ENCODE peak calls at places on chromosome 5, in seven cellular contexts. One of them, this sample, is unnamed.

GRCh38 chr5:173916233-173916632 is 28.1 kb downstream of the CPEB4 start:
- DNase-seq in NCI-H2029: no peak
- DNase-seq in NCI-H2081: no peak
- DNase-seq in activated CD4-positive, alpha-beta T cell treated with anti-CD3 and anti-CD28 coated beads for 24 hours: no peak
- DNase-seq in activated naive CD8-positive, alpha-beta T cell treated with anti-CD3 and anti-CD28 coated beads, Interleukin-2, amount 50 U/mL, for 24 hours: no peak
- DNase-seq in cardiac muscle cell: no peak
- DNase-seq in activated T-helper 1 cell treated with Interleukin-2 at 50 U/mL for 16 hours: no peak
- DNase-seq in this sample: no peak

GRCh38 chr5:64834037-64834436 is 65.3 kb downstream of the CWC27 start:
- DNase-seq in NCI-H2081: no peak
- DNase-seq in activated naive CD8-positive, alpha-beta T cell treated with anti-CD3 and anti-CD28 coated beads, Interleukin-2, amount 50 U/mL, for 24 hours: no peak
- DNase-seq in activated T-helper 1 cell treated with Interleukin-2 at 50 U/mL for 16 hours: no peak
- DNase-seq in NCI-H2029: no peak
- DNase-seq in cardiac muscle cell: peak; percentile 35
- DNase-seq in activated CD4-positive, alpha-beta T cell treated with anti-CD3 and anti-CD28 coated beads for 24 hours: no peak
- DNase-seq in this sample: no peak

GRCh38 chr5:73822989-73823339 is 197.0 kb downstream of the ARHGEF28 start:
- DNase-seq in activated naive CD8-positive, alpha-beta T cell treated with anti-CD3 and anti-CD28 coated beads, Interleukin-2, amount 50 U/mL, for 24 hours: no peak
- DNase-seq in activated T-helper 1 cell treated with Interleukin-2 at 50 U/mL for 16 hours: no peak
- DNase-seq in cardiac muscle cell: peak; percentile 17
- DNase-seq in NCI-H2081: no peak
- DNase-seq in activated CD4-positive, alpha-beta T cell treated with anti-CD3 and anti-CD28 coated beads for 24 hours: no peak
- DNase-seq in NCI-H2029: peak; percentile 27
- DNase-seq in this sample: no peak

GRCh38 chr5:135551593-135552447 is 16.1 kb upstream of the NEUROG1 start:
- DNase-seq in activated naive CD8-positive, alpha-beta T cell treated with anti-CD3 and anti-CD28 coated beads, Interleukin-2, amount 50 U/mL, for 24 hours: peak; percentile 67
- DNase-seq in activated CD4-positive, alpha-beta T cell treated with anti-CD3 and anti-CD28 coated beads for 24 hours: peak; percentile 33
- DNase-seq in activated T-helper 1 cell treated with Interleukin-2 at 50 U/mL for 16 hours: no peak
- DNase-seq in NCI-H2081: peak; percentile 56
- DNase-seq in cardiac muscle cell: peak; percentile 83
- DNase-seq in NCI-H2029: peak; percentile 62
- DNase-seq in this sample: peak; percentile 57

GRCh38 chr5:26847041-26847736 is 191.2 kb downstream of the CDH9 start:
- DNase-seq in activated T-helper 1 cell treated with Interleukin-2 at 50 U/mL for 16 hours: no peak
- DNase-seq in activated naive CD8-positive, alpha-beta T cell treated with anti-CD3 and anti-CD28 coated beads, Interleukin-2, amount 50 U/mL, for 24 hours: no peak
- DNase-seq in NCI-H2081: no peak
- DNase-seq in cardiac muscle cell: no peak
- DNase-seq in NCI-H2029: peak; percentile 11
- DNase-seq in activated CD4-positive, alpha-beta T cell treated with anti-CD3 and anti-CD28 coated beads for 24 hours: no peak
- DNase-seq in this sample: no peak

GRCh38 chr5:9344751-9345240 is 201.1 kb downstream of the SEMA5A start:
- DNase-seq in NCI-H2029: no peak
- DNase-seq in activated T-helper 1 cell treated with Interleukin-2 at 50 U/mL for 16 hours: no peak
- DNase-seq in activated CD4-positive, alpha-beta T cell treated with anti-CD3 and anti-CD28 coated beads for 24 hours: no peak
- DNase-seq in activated naive CD8-positive, alpha-beta T cell treated with anti-CD3 and anti-CD28 coated beads, Interleukin-2, amount 50 U/mL, for 24 hours: no peak
- DNase-seq in NCI-H2081: no peak
- DNase-seq in cardiac muscle cell: no peak
- DNase-seq in this sample: no peak

GRCh38 chr5:99320461-99320860 is 391.7 kb upstream of the CHD1 start:
- DNase-seq in cardiac muscle cell: no peak
- DNase-seq in NCI-H2029: no peak
- DNase-seq in activated T-helper 1 cell treated with Interleukin-2 at 50 U/mL for 16 hours: no peak
- DNase-seq in activated CD4-positive, alpha-beta T cell treated with anti-CD3 and anti-CD28 coated beads for 24 hours: no peak
- DNase-seq in activated naive CD8-positive, alpha-beta T cell treated with anti-CD3 and anti-CD28 coated beads, Interleukin-2, amount 50 U/mL, for 24 hours: no peak
- DNase-seq in NCI-H2081: no peak
- DNase-seq in this sample: no peak

GRCh38 chr5:98657559-98657958 is 115.9 kb upstream of the RGMB start:
- DNase-seq in cardiac muscle cell: no peak
- DNase-seq in NCI-H2081: no peak
- DNase-seq in NCI-H2029: no peak
- DNase-seq in activated CD4-positive, alpha-beta T cell treated with anti-CD3 and anti-CD28 coated beads for 24 hours: no peak
- DNase-seq in activated naive CD8-positive, alpha-beta T cell treated with anti-CD3 and anti-CD28 coated beads, Interleukin-2, amount 50 U/mL, for 24 hours: no peak
- DNase-seq in activated T-helper 1 cell treated with Interleukin-2 at 50 U/mL for 16 hours: no peak
- DNase-seq in this sample: no peak

GRCh38 chr5:32710335-32710858 is 724 bp upstream of the NPR3 start:
- DNase-seq in activated naive CD8-positive, alpha-beta T cell treated with anti-CD3 and anti-CD28 coated beads, Interleukin-2, amount 50 U/mL, for 24 hours: peak; percentile 13
- DNase-seq in activated T-helper 1 cell treated with Interleukin-2 at 50 U/mL for 16 hours: no peak
- DNase-seq in cardiac muscle cell: no peak
- DNase-seq in NCI-H2081: no peak
- DNase-seq in activated CD4-positive, alpha-beta T cell treated with anti-CD3 and anti-CD28 coated beads for 24 hours: no peak
- DNase-seq in NCI-H2029: no peak
- DNase-seq in this sample: peak; percentile 48

GRCh38 chr5:10679336-10679988 is 81.6 kb downstream of the DAP start:
- DNase-seq in activated T-helper 1 cell treated with Interleukin-2 at 50 U/mL for 16 hours: no peak
- DNase-seq in cardiac muscle cell: no peak
- DNase-seq in activated CD4-positive, alpha-beta T cell treated with anti-CD3 and anti-CD28 coated beads for 24 hours: no peak
- DNase-seq in activated naive CD8-positive, alpha-beta T cell treated with anti-CD3 and anti-CD28 coated beads, Interleukin-2, amount 50 U/mL, for 24 hours: no peak
- DNase-seq in NCI-H2029: no peak
- DNase-seq in NCI-H2081: no peak
- DNase-seq in this sample: no peak

GRCh38 chr5:76180817-76181805 is 97.9 kb downstream of the SV2C start:
- DNase-seq in activated T-helper 1 cell treated with Interleukin-2 at 50 U/mL for 16 hours: no peak
- DNase-seq in activated naive CD8-positive, alpha-beta T cell treated with anti-CD3 and anti-CD28 coated beads, Interleukin-2, amount 50 U/mL, for 24 hours: peak; percentile 4
- DNase-seq in NCI-H2029: no peak
- DNase-seq in cardiac muscle cell: no peak
- DNase-seq in activated CD4-positive, alpha-beta T cell treated with anti-CD3 and anti-CD28 coated beads for 24 hours: no peak
- DNase-seq in NCI-H2081: no peak
- DNase-seq in this sample: no peak

GRCh38 chr5:126619781-126620180 is 19.0 kb downstream of the PHAX start:
- DNase-seq in activated naive CD8-positive, alpha-beta T cell treated with anti-CD3 and anti-CD28 coated beads, Interleukin-2, amount 50 U/mL, for 24 hours: no peak
- DNase-seq in NCI-H2029: no peak
- DNase-seq in cardiac muscle cell: no peak
- DNase-seq in activated T-helper 1 cell treated with Interleukin-2 at 50 U/mL for 16 hours: no peak
- DNase-seq in NCI-H2081: no peak
- DNase-seq in activated CD4-positive, alpha-beta T cell treated with anti-CD3 and anti-CD28 coated beads for 24 hours: no peak
- DNase-seq in this sample: no peak

GRCh38 chr5:42653705-42654104 is 102.9 kb upstream of the CCDC152 start:
- DNase-seq in activated naive CD8-positive, alpha-beta T cell treated with anti-CD3 and anti-CD28 coated beads, Interleukin-2, amount 50 U/mL, for 24 hours: no peak
- DNase-seq in NCI-H2029: no peak
- DNase-seq in activated T-helper 1 cell treated with Interleukin-2 at 50 U/mL for 16 hours: no peak
- DNase-seq in NCI-H2081: no peak
- DNase-seq in cardiac muscle cell: no peak
- DNase-seq in activated CD4-positive, alpha-beta T cell treated with anti-CD3 and anti-CD28 coated beads for 24 hours: no peak
- DNase-seq in this sample: no peak

GRCh38 chr5:137147346-137147745 is 351.8 kb downstream of the SPOCK1 start:
- DNase-seq in activated CD4-positive, alpha-beta T cell treated with anti-CD3 and anti-CD28 coated beads for 24 hours: no peak
- DNase-seq in activated naive CD8-positive, alpha-beta T cell treated with anti-CD3 and anti-CD28 coated beads, Interleukin-2, amount 50 U/mL, for 24 hours: no peak
- DNase-seq in NCI-H2029: no peak
- DNase-seq in cardiac muscle cell: no peak
- DNase-seq in NCI-H2081: no peak
- DNase-seq in activated T-helper 1 cell treated with Interleukin-2 at 50 U/mL for 16 hours: no peak
- DNase-seq in this sample: no peak

GRCh38 chr5:82347213-82347947 is 69.2 kb upstream of the RPS23 start:
- DNase-seq in cardiac muscle cell: peak; percentile 62
- DNase-seq in NCI-H2029: no peak
- DNase-seq in activated naive CD8-positive, alpha-beta T cell treated with anti-CD3 and anti-CD28 coated beads, Interleukin-2, amount 50 U/mL, for 24 hours: no peak
- DNase-seq in activated CD4-positive, alpha-beta T cell treated with anti-CD3 and anti-CD28 coated beads for 24 hours: no peak
- DNase-seq in activated T-helper 1 cell treated with Interleukin-2 at 50 U/mL for 16 hours: no peak
- DNase-seq in NCI-H2081: no peak
- DNase-seq in this sample: peak; percentile 52

GRCh38 chr5:73747696-73748380 is 121.8 kb downstream of the ARHGEF28 start:
- DNase-seq in activated naive CD8-positive, alpha-beta T cell treated with anti-CD3 and anti-CD28 coated beads, Interleukin-2, amount 50 U/mL, for 24 hours: no peak
- DNase-seq in NCI-H2081: no peak
- DNase-seq in activated T-helper 1 cell treated with Interleukin-2 at 50 U/mL for 16 hours: no peak
- DNase-seq in NCI-H2029: no peak
- DNase-seq in activated CD4-positive, alpha-beta T cell treated with anti-CD3 and anti-CD28 coated beads for 24 hours: no peak
- DNase-seq in cardiac muscle cell: peak; percentile 20
- DNase-seq in this sample: no peak

GRCh38 chr5:5887818-5888217 is 465.3 kb downstream of the ICE1 start:
- DNase-seq in NCI-H2081: no peak
- DNase-seq in activated naive CD8-positive, alpha-beta T cell treated with anti-CD3 and anti-CD28 coated beads, Interleukin-2, amount 50 U/mL, for 24 hours: no peak
- DNase-seq in activated CD4-positive, alpha-beta T cell treated with anti-CD3 and anti-CD28 coated beads for 24 hours: no peak
- DNase-seq in activated T-helper 1 cell treated with Interleukin-2 at 50 U/mL for 16 hours: no peak
- DNase-seq in NCI-H2029: no peak
- DNase-seq in cardiac muscle cell: no peak
- DNase-seq in this sample: no peak

GRCh38 chr5:1656271-1656975 is 132.7 kb upstream of the LPCAT1 start:
- DNase-seq in cardiac muscle cell: no peak
- DNase-seq in activated T-helper 1 cell treated with Interleukin-2 at 50 U/mL for 16 hours: no peak
- DNase-seq in activated naive CD8-positive, alpha-beta T cell treated with anti-CD3 and anti-CD28 coated beads, Interleukin-2, amount 50 U/mL, for 24 hours: no peak
- DNase-seq in activated CD4-positive, alpha-beta T cell treated with anti-CD3 and anti-CD28 coated beads for 24 hours: no peak
- DNase-seq in NCI-H2029: no peak
- DNase-seq in NCI-H2081: no peak
- DNase-seq in this sample: peak; percentile 22

GRCh38 chr5:102902647-102903046 is 147.5 kb downstream of the PAM start:
- DNase-seq in activated T-helper 1 cell treated with Interleukin-2 at 50 U/mL for 16 hours: no peak
- DNase-seq in cardiac muscle cell: no peak
- DNase-seq in NCI-H2081: no peak
- DNase-seq in activated CD4-positive, alpha-beta T cell treated with anti-CD3 and anti-CD28 coated beads for 24 hours: no peak
- DNase-seq in activated naive CD8-positive, alpha-beta T cell treated with anti-CD3 and anti-CD28 coated beads, Interleukin-2, amount 50 U/mL, for 24 hours: no peak
- DNase-seq in NCI-H2029: peak; percentile 30
- DNase-seq in this sample: no peak

GRCh38 chr5:132695956-132696355 is 22.2 kb downstream of the IL4 start:
- DNase-seq in cardiac muscle cell: no peak
- DNase-seq in activated CD4-positive, alpha-beta T cell treated with anti-CD3 and anti-CD28 coated beads for 24 hours: no peak
- DNase-seq in activated naive CD8-positive, alpha-beta T cell treated with anti-CD3 and anti-CD28 coated beads, Interleukin-2, amount 50 U/mL, for 24 hours: no peak
- DNase-seq in NCI-H2081: no peak
- DNase-seq in activated T-helper 1 cell treated with Interleukin-2 at 50 U/mL for 16 hours: no peak
- DNase-seq in NCI-H2029: no peak
- DNase-seq in this sample: no peak

GRCh38 chr5:133744030-133744645 is 131.8 kb upstream of the FSTL4 start:
- DNase-seq in activated CD4-positive, alpha-beta T cell treated with anti-CD3 and anti-CD28 coated beads for 24 hours: no peak
- DNase-seq in activated T-helper 1 cell treated with Interleukin-2 at 50 U/mL for 16 hours: no peak
- DNase-seq in activated naive CD8-positive, alpha-beta T cell treated with anti-CD3 and anti-CD28 coated beads, Interleukin-2, amount 50 U/mL, for 24 hours: no peak
- DNase-seq in cardiac muscle cell: no peak
- DNase-seq in NCI-H2029: no peak
- DNase-seq in NCI-H2081: no peak
- DNase-seq in this sample: no peak

GRCh38 chr5:72452515-72453259 is 54.5 kb downstream of the ZNF366 start:
- DNase-seq in NCI-H2081: no peak
- DNase-seq in activated naive CD8-positive, alpha-beta T cell treated with anti-CD3 and anti-CD28 coated beads, Interleukin-2, amount 50 U/mL, for 24 hours: no peak
- DNase-seq in activated T-helper 1 cell treated with Interleukin-2 at 50 U/mL for 16 hours: no peak
- DNase-seq in NCI-H2029: no peak
- DNase-seq in cardiac muscle cell: peak; percentile 99
- DNase-seq in activated CD4-positive, alpha-beta T cell treated with anti-CD3 and anti-CD28 coated beads for 24 hours: no peak
- DNase-seq in this sample: peak; percentile 68

GRCh38 chr5:173517648-173518047 is 98.8 kb downstream of the BOD1 start:
- DNase-seq in activated CD4-positive, alpha-beta T cell treated with anti-CD3 and anti-CD28 coated beads for 24 hours: no peak
- DNase-seq in NCI-H2081: no peak
- DNase-seq in activated naive CD8-positive, alpha-beta T cell treated with anti-CD3 and anti-CD28 coated beads, Interleukin-2, amount 50 U/mL, for 24 hours: no peak
- DNase-seq in cardiac muscle cell: no peak
- DNase-seq in activated T-helper 1 cell treated with Interleukin-2 at 50 U/mL for 16 hours: no peak
- DNase-seq in NCI-H2029: no peak
- DNase-seq in this sample: no peak

GRCh38 chr5:176536132-176536901 is 885 bp downstream of the RNF44 start:
- DNase-seq in activated CD4-positive, alpha-beta T cell treated with anti-CD3 and anti-CD28 coated beads for 24 hours: peak; percentile 66
- DNase-seq in activated naive CD8-positive, alpha-beta T cell treated with anti-CD3 and anti-CD28 coated beads, Interleukin-2, amount 50 U/mL, for 24 hours: peak; percentile 81
- DNase-seq in activated T-helper 1 cell treated with Interleukin-2 at 50 U/mL for 16 hours: peak; percentile 81
- DNase-seq in NCI-H2029: peak; percentile 80
- DNase-seq in NCI-H2081: peak; percentile 77
- DNase-seq in cardiac muscle cell: peak; percentile 89
- DNase-seq in this sample: peak; percentile 90

GRCh38 chr5:39376293-39376714 is 12.0 kb upstream of the C9 start:
- DNase-seq in NCI-H2029: peak; percentile 32
- DNase-seq in activated naive CD8-positive, alpha-beta T cell treated with anti-CD3 and anti-CD28 coated beads, Interleukin-2, amount 50 U/mL, for 24 hours: peak; percentile 22
- DNase-seq in NCI-H2081: peak; percentile 70
- DNase-seq in activated CD4-positive, alpha-beta T cell treated with anti-CD3 and anti-CD28 coated beads for 24 hours: peak; percentile 16
- DNase-seq in cardiac muscle cell: peak; percentile 59
- DNase-seq in activated T-helper 1 cell treated with Interleukin-2 at 50 U/mL for 16 hours: no peak
- DNase-seq in this sample: no peak

GRCh38 chr5:136729901-136730355 is 364.6 kb upstream of the TRPC7 start:
- DNase-seq in NCI-H2081: no peak
- DNase-seq in activated T-helper 1 cell treated with Interleukin-2 at 50 U/mL for 16 hours: no peak
- DNase-seq in cardiac muscle cell: peak; percentile 50
- DNase-seq in activated CD4-positive, alpha-beta T cell treated with anti-CD3 and anti-CD28 coated beads for 24 hours: no peak
- DNase-seq in activated naive CD8-positive, alpha-beta T cell treated with anti-CD3 and anti-CD28 coated beads, Interleukin-2, amount 50 U/mL, for 24 hours: no peak
- DNase-seq in NCI-H2029: no peak
- DNase-seq in this sample: no peak

This sample was measured in Right ventricle myocardium superior.